ENCODE peak calls at places on chromosomes 11 and 22, in six cellular contexts. A, O, L, Y, K and R are unnamed samples.

GRCh38 chr11:72838691-72839305 is 24.6 kb downstream of the ATG16L2 start:
- ATAC-seq in O (no peak), A (no peak), K (no peak), Y (no peak), L (no peak), R (no peak)

GRCh38 chr22:47804281-47804680 is 1041.8 kb downstream of the TBC1D22A start:
- ATAC-seq in A (no peak), L (no peak), Y (no peak), O (no peak), K (no peak), R (no peak)

GRCh38 chr11:19026862-19027261 is 33.7 kb downstream of the MRGPRX2 start:
- ATAC-seq in A (no peak), K (no peak), L (no peak), O (no peak), Y (no peak), R (no peak)

GRCh38 chr11:75146711-75147110 is 4.2 kb upstream of the SLCO2B1 start:
- ATAC-seq in K (no peak), Y (no peak), A (no peak), O (no peak), L (no peak), R (no peak)

GRCh38 chr22:30521368-30522156 is 16.1 kb upstream of the SEC14L4 start:
- ATAC-seq in Y (no peak), O (no peak), K (no peak), A (no peak), L (no peak), R (no peak)

GRCh38 chr11:132115454-132115853 is 745.0 kb downstream of the NTM start:
- ATAC-seq in L (no peak), K (no peak), Y (no peak), O (no peak), A (no peak), R (no peak)

GRCh38 chr11:75190652-75191329 is 39.9 kb downstream of the SLCO2B1 start:
- ATAC-seq in O (no peak), L (no peak), Y (no peak), K (no peak), A (no peak), R (no peak)

GRCh38 chr22:33577862-33578411 is 342.3 kb downstream of the LARGE1 start:
- ATAC-seq in L (no peak), Y (no peak), O (no peak), A (no peak), K (no peak), R (no peak)

GRCh38 chr11:100682247-100682969 is 4.7 kb upstream of the ARHGAP42 start:
- ATAC-seq in O (no peak), K (no peak), L (peak; percentile 33), Y (no peak), A (no peak), R (no peak)

GRCh38 chr22:20937031-20937793 is 20.0 kb downstream of the CRKL start:
- ATAC-seq in Y (no peak), A (no peak), K (no peak), L (peak; percentile 92), O (no peak), R (no peak)

GRCh38 chr11:66479741-66480115 is 506 bp upstream of the DPP3 start:
- ATAC-seq in O (no peak), K (peak; percentile 32), Y (peak; percentile 6), A (peak; percentile 55), L (peak; percentile 61), R (peak; percentile 54)

GRCh38 chr11:117459121-117459978 is 131.7 kb downstream of the CEP164 start:
- ATAC-seq in A (no peak), L (no peak), K (no peak), Y (no peak), O (no peak), R (no peak)

GRCh38 chr11:7964873-7965272 is 374 bp downstream of the NLRP10 start:
- ATAC-seq in A (peak; percentile 67), L (no peak), Y (no peak), K (no peak), O (no peak), R (no peak)

GRCh38 chr22:16781764-16782329 is 43.4 kb downstream of the XKR3 start:
- ATAC-seq in L (no peak), O (no peak), Y (no peak), K (no peak), A (no peak), R (no peak)

GRCh38 chr11:120424970-120425332 is 86.6 kb upstream of the GRIK4 start:
- ATAC-seq in A (no peak), K (no peak), Y (no peak), L (no peak), O (no peak), R (no peak)

GRCh38 chr11:15707971-15708370 is 593.2 kb downstream of the INSC start:
- ATAC-seq in Y (peak; percentile 65), K (peak; percentile 61), L (no peak), O (no peak), A (no peak), R (peak; percentile 41)

GRCh38 chr11:6611092-6612007 is 666 bp downstream of the TAF10 start:
- ATAC-seq in L (no peak), A (peak; percentile 19), O (peak; percentile 1), K (peak; percentile 3), Y (peak; percentile 0), R (peak; percentile 11)

DNA sequence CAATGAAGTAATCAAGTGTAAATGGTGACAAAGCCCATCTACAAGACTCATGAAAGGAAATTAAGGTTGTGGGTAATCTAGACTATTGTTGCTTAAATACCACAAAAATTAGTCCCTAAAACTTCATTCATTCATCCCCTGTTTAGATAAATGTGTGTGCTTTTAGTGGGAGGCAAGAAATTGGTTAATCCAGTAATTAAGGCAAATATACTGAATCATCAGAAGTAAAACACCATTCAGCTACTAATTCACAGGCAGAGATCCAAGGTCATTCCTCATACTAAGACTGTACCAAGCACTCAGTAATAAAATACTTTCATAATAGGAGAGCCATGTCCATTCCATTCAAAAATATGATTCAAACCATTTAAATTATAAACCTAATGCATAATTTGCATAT is 21.1 kb downstream of the LGR4 start:
- ATAC-seq in Y (no peak), A (peak; percentile 18), L (no peak), K (no peak), O (no peak), R (no peak)
- H3K4me1 ChIP-seq in Y (no peaks in the 10 kb centered on the region), A (peaks cover 45% of the 10 kb centered on the region), L (no peaks in the 10 kb centered on the region), K (no peaks in the 10 kb centered on the region), O (no peaks in the 10 kb centered on the region), R (no peaks in the 10 kb centered on the region)

GRCh38 chr11:134640536-134640935 is 228.5 kb upstream of the B3GAT1 start:
- ATAC-seq in L (no peak), A (no peak), K (no peak), O (no peak), Y (no peak), R (no peak)

GRCh38 chr11:134640971-134641968 is 229.2 kb upstream of the B3GAT1 start:
- ATAC-seq in Y (no peak), K (no peak), L (no peak), A (no peak), O (no peak), R (no peak)

GRCh38 chr11:134638796-134639540 is 226.9 kb upstream of the B3GAT1 start:
- ATAC-seq in K (no peak), L (no peak), O (no peak), Y (no peak), A (no peak), R (no peak)

GRCh38 chr11:134637091-134638015 is 225.3 kb upstream of the B3GAT1 start:
- ATAC-seq in A (no peak), L (no peak), O (no peak), K (no peak), Y (no peak), R (no peak)

DNA sequence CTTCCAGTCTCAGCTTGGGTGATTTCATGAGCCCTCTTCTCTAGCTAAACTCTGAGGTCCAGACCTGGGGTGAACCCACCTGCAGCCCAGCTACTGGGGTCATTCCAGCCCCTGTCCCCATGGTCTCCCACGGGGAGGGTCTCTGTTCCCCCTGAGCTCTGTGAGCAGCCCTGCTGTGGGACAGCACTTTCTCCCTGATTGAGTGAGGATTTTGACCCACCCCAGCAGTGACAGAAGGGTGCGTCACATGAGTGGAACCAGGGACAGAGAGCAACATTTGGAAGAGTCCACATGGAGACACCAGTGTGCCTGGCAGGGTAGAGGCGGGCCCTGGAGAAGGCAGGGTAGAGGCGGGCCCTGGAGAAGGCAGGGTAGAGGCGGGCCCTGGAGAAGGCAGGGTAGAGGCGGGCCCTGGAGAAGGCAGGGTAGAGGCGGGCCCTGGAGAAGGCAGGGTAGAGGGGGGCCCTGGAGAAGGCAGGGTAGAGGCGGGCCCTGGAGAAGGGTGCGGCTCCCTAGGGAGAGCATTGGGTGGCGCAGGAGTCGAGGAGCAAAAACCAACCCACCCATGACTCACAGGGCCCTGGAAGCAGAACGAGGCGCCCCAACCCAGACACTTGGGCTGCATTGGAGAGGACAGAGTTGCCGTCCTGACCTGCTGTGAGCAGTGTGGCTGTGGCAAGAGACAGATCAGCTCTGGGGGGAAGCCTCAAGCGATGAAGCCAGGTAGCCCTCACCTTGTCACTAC is 227.7 kb upstream of the B3GAT1 start:
- ATAC-seq in L (peak; percentile 57), K (no peak), A (no peak), Y (no peak), O (no peak), R (no peak)
- H3K4me1 ChIP-seq in L (no peaks in the 10 kb centered on the region), K (no peaks in the 10 kb centered on the region), A (no peaks in the 10 kb centered on the region), Y (no peaks in the 10 kb centered on the region), O (no peaks in the 10 kb centered on the region), R (peaks cover 7% of the 10 kb centered on the region)

GRCh38 chr22:43477966-43478365 is 66.2 kb downstream of the MPPED1 start:
- ATAC-seq in K (no peak), O (no peak), A (no peak), L (no peak), Y (no peak), R (no peak)
- H3K4me1 ChIP-seq in K (no peaks in the 10 kb centered on the region), O (no peaks in the 10 kb centered on the region), A (no peaks in the 10 kb centered on the region), L (peaks cover 6% of the 10 kb centered on the region), Y (no peaks in the 10 kb centered on the region), R (no peaks in the 10 kb centered on the region)

GRCh38 chr11:126132319-126132718 is 69.7 kb upstream of the CDON start:
- ATAC-seq in A (peak; percentile 98), K (no peak), L (peak; percentile 86), Y (no peak), O (no peak), R (peak; percentile 39)

GRCh38 chr11:126135182-126136176 is 72.8 kb upstream of the CDON start:
- ATAC-seq in A (no peak), Y (no peak), L (peak; percentile 23), O (no peak), K (no peak), R (no peak)

GRCh38 chr11:126133902-126134301 is 71.2 kb upstream of the CDON start:
- ATAC-seq in K (no peak), L (no peak), Y (no peak), O (no peak), A (no peak), R (no peak)

GRCh38 chr11:126137146-126137545 is 74.3 kb downstream of the RPUSD4 start:
- ATAC-seq in L (no peak), Y (no peak), A (no peak), O (no peak), K (no peak), R (no peak)

DNA sequence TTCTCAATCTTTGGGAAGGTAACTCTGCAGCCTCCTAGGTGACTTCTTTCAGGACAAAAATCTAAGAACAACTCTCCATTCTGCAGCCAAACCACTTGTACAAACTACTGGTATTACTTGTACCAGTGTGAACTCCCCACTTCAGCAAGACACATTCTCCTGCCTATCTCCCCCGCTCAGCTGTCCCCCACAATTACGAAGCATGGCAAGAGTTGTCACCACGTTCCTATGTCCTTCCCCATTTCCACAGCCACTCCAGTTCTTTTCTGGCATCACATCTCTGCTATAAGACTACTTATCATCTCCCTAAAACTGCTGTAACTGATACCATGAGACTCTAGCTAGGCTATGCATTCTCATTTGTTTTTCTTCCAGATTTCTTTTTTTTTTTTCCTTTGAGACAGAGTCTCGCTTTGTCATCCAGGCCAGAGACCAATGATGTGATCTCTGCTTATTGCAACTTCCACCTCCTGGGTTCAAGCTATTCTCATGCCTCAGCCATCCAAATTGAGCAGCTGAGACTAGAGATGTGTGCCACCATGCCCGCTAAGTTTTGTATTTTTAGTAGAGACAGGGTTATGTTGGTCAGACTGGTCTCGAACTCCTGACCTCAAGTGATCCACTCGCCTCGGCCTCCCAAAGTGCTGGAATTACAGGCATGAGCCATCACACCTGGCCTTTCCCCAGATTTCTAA is 71.9 kb upstream of the CDON start:
- ATAC-seq in A (no peak), L (no peak), Y (no peak), K (no peak), O (no peak), R (no peak)
- H3K4me1 ChIP-seq in A (peaks cover 11% of the 10 kb centered on the region), L (peaks cover 8% of the 10 kb centered on the region), Y (peaks cover 11% of the 10 kb centered on the region), K (no peaks in the 10 kb centered on the region), O (no peaks in the 10 kb centered on the region), R (peaks cover 3% of the 10 kb centered on the region)